ENCODE peak calls at places on chromosome 11, in nine cellular contexts. P is NCI-H774; N is activated T-helper 1 cell treated with anti-CD3 and anti-CD28 coated beads, Interleukin-12 subunit alpha, Interleukin-12 subunit beta, Interleukin-2, Interleukin-4 antibody, amounts not matched to agents 30 ng/mL and 10 ng/mL and 1 ng/mL, durations not matched to agents 14 hours and 24 hours and 36 hours; G is central memory CD4-positive, alpha-beta T cell; C is HEK293T; U is BJ; T is stimulated activated CD8-positive, alpha-beta memory T cell treated with anti-CD3 and anti-CD28 coated beads, Interleukin-4, amount 100 ng/mL, for 24 hours; R is mesenteric fat pad; W is KG1. Y is an unnamed sample.
A peak's percentile ranks its signal among the peaks of the same experiment; 100 is the strongest.

GRCh38 chr11:57432017-57432590 is 5.2 kb upstream of the SLC43A3 start:
- DNase-seq in U (no peak), G (no peak), T (no peak), W (no peak), C (no peak), R (no peak), N (no peak), P (no peak), Y (no peak)

GRCh38 chr11:76918941-76919386 is 58.2 kb downstream of the ACER3 start:
- DNase-seq in T (no peak), P (peak; percentile 49), G (peak; percentile 12), U (no peak), R (no peak), N (no peak), C (peak; percentile 41), W (peak; percentile 64), Y (peak; percentile 84)

GRCh38 chr11:107695446-107695845 is 16.4 kb downstream of the SLN start:
- DNase-seq in U (no peak), W (no peak), G (no peak), N (no peak), C (no peak), T (no peak), P (no peak), R (no peak), Y (no peak)

GRCh38 chr11:61820174-61820573 is 3.4 kb upstream of the FADS1 start:
- DNase-seq in W (no peak), G (no peak), N (no peak), P (no peak), R (no peak), U (no peak), T (no peak), C (no peak), Y (no peak)

GRCh38 chr11:58647141-58647699 is 24.8 kb downstream of the CNTF start:
- DNase-seq in G (no peak), T (no peak), N (no peak), R (no peak), P (no peak), U (no peak), W (no peak), C (no peak), Y (peak; percentile 91)

GRCh38 chr11:87020336-87020735 is 17.4 kb upstream of the TMEM135 start:
- DNase-seq in R (no peak), N (no peak), G (no peak), T (no peak), P (no peak), W (no peak), C (no peak), U (no peak), Y (peak; percentile 50)

GRCh38 chr11:73188301-73188700 is 29.8 kb upstream of the P2RY2 start:
- DNase-seq in G (no peak), P (no peak), U (no peak), N (no peak), C (no peak), R (peak; percentile 43), W (no peak), T (no peak), Y (no peak)

GRCh38 chr11:63866211-63866610 is 27.3 kb downstream of the MARK2 start:
- DNase-seq in W (peak; percentile 67), C (no peak), G (peak; percentile 77), R (no peak), U (no peak), N (peak; percentile 60), P (no peak), T (peak; percentile 61), Y (peak; percentile 44)

GRCh38 chr11:27471588-27472397 is 797 bp downstream of the LGR4 start:
- DNase-seq in U (no peak), T (no peak), P (peak; percentile 53), R (no peak), N (no peak), W (no peak), C (peak; percentile 48), G (no peak), Y (peak; percentile 88)

GRCh38 chr11:35144103-35144741 is 5.3 kb downstream of the CD44 start:
- DNase-seq in R (no peak), P (no peak), U (no peak), T (peak; percentile 33), C (no peak), G (peak; percentile 73), W (peak; percentile 61), N (peak; percentile 69), Y (peak; percentile 67)

GRCh38 chr11:36726420-36726819 is 128.4 kb upstream of the RAG2 start:
- DNase-seq in R (no peak), G (no peak), C (no peak), U (no peak), W (no peak), P (no peak), N (no peak), T (no peak), Y (no peak)

GRCh38 chr11:60169264-60169915 is 13.5 kb downstream of the MS4A6A start:
- DNase-seq in W (no peak), N (no peak), P (no peak), T (no peak), R (no peak), C (no peak), G (no peak), U (no peak), Y (peak; percentile 44)

GRCh38 chr11:35629914-35630313 is 11.7 kb downstream of the FJX1 start:
- DNase-seq in R (no peak), W (no peak), P (no peak), U (peak; percentile 97), G (no peak), T (no peak), N (no peak), C (no peak), Y (peak; percentile 47)

GRCh38 chr11:114082767-114083181 is 23.3 kb downstream of the ZBTB16 start:
- DNase-seq in P (no peak), U (no peak), W (peak; percentile 89), R (no peak), G (no peak), T (no peak), C (no peak), N (no peak), Y (no peak)

GRCh38 chr11:2674681-2675131 is 25.1 kb downstream of the KCNQ1OT1 start:
- DNase-seq in R (peak; percentile 76), C (no peak), W (no peak), T (no peak), U (no peak), P (no peak), G (no peak), N (no peak), Y (no peak)

GRCh38 chr11:128967578-128967977 is 24.9 kb upstream of the TP53AIP1 start:
- DNase-seq in U (no peak), N (no peak), R (no peak), W (no peak), G (no peak), C (no peak), T (no peak), P (no peak), Y (no peak)

GRCh38 chr11:90722552-90723190 is 499.8 kb upstream of the CHORDC1 start:
- DNase-seq in W (no peak), N (no peak), G (no peak), P (no peak), C (no peak), R (no peak), T (no peak), U (no peak), Y (no peak)

GRCh38 chr11:1757861-1758610 is 5.7 kb downstream of the CTSD start:
- DNase-seq in U (no peak), R (no peak), C (no peak), N (peak; percentile 38), T (peak; percentile 43), P (no peak), G (peak; percentile 37), W (peak; percentile 72), Y (no peak)

GRCh38 chr11:126547161-126547560 is 191.7 kb downstream of the ST3GAL4 start:
- DNase-seq in T (no peak), C (no peak), R (no peak), N (no peak), G (no peak), W (no peak), U (peak; percentile 79), P (no peak), Y (no peak)

GRCh38 chr11:108734956-108735559 is 70.2 kb downstream of the DDX10 start:
- DNase-seq in P (no peak), U (no peak), T (no peak), N (no peak), G (no peak), C (no peak), R (no peak), W (no peak), Y (peak; percentile 40)

GRCh38 chr11:68408512-68408911 is 52.0 kb upstream of the PPP6R3 start:
- DNase-seq in U (no peak), R (no peak), W (no peak), P (no peak), N (no peak), T (no peak), C (no peak), G (no peak), Y (no peak)

Y was measured in NCI-H69.